ENCODE peak calls at places on chromosome 6, in five cellular contexts. E, A, G, Y and Z are unnamed samples.

GRCh38 chr6:42963855-42964605 is 3.5 kb downstream of the GNMT start:
- DNase-seq in E (peak), A (peak), G (peak), Y (no peak), Z (peak)

GRCh38 chr6:17965397-17965796 is 22.0 kb downstream of the KIF13A start:
- DNase-seq in E (peak), A (no peak), G (no peak), Y (no peak), Z (peak)

GRCh38 chr6:110527516-110527915 is 51.1 kb upstream of the SLC22A16 start:
- DNase-seq in E (no peak), A (no peak), G (no peak), Y (no peak), Z (no peak)

GRCh38 chr6:112044856-112045255 is 9.0 kb upstream of the CCN6 start:
- DNase-seq in E (peak), A (no peak), G (no peak), Y (no peak), Z (peak)

GRCh38 chr6:166862287-166862977 is 93.9 kb downstream of the RNASET2 start:
- DNase-seq in E (peak), A (peak), G (peak), Y (peak), Z (no peak)

GRCh38 chr6:15338462-15338861 is 92.6 kb downstream of the JARID2 start:
- DNase-seq in E (no peak), A (no peak), G (no peak), Y (no peak), Z (no peak)

GRCh38 chr6:77339926-77340325 is 123.4 kb downstream of the HTR1B start:
- DNase-seq in E (no peak), A (no peak), G (no peak), Y (no peak), Z (no peak)

GRCh38 chr6:46848684-46849360 is 55.6 kb downstream of the MEP1A start:
- DNase-seq in E (peak), A (peak), G (peak), Y (peak), Z (peak)

GRCh38 chr6:89976141-89977020 is 82.1 kb downstream of the GJA10 start:
- DNase-seq in E (no peak), A (no peak), G (no peak), Y (no peak), Z (peak)

GRCh38 chr6:27019651-27020552 is 227.6 kb upstream of the PRSS16 start:
- DNase-seq in E (peak), A (peak), G (peak), Y (peak), Z (peak)

GRCh38 chr6:30163918-30164654 is 740 bp downstream of the TRIM15 start:
- DNase-seq in E (no peak), A (no peak), G (no peak), Y (no peak), Z (no peak)

GRCh38 chr6:4806308-4807190 is 30.3 kb downstream of the CDYL start:
- DNase-seq in E (peak), A (no peak), G (no peak), Y (no peak), Z (peak)

GRCh38 chr6:11279213-11279780 is 46.8 kb upstream of the NEDD9 start:
- DNase-seq in E (no peak), A (no peak), G (no peak), Y (no peak), Z (peak)

GRCh38 chr6:14732845-14733757 is 512.8 kb upstream of the JARID2 start:
- DNase-seq in E (peak), A (peak), G (peak), Y (no peak), Z (peak)

GRCh38 chr6:1346556-1347186 is 34.8 kb downstream of the FOXQ1 start:
- DNase-seq in E (no peak), A (no peak), G (no peak), Y (no peak), Z (no peak)

GRCh38 chr6:32940656-32941411 is at the start of gene HLA-DMB:
- DNase-seq in E (peak), A (no peak), G (peak), Y (peak), Z (peak)

GRCh38 chr6:132961122-132961521 is 146.8 kb downstream of the RPS12 start:
- DNase-seq in E (peak), A (no peak), G (no peak), Y (no peak), Z (peak)

GRCh38 chr6:159399953-159400352 is 230.8 kb downstream of the FNDC1 start:
- DNase-seq in E (no peak), A (no peak), G (no peak), Y (no peak), Z (no peak)

GRCh38 chr6:98036344-98036743 is 753.3 kb upstream of the MMS22L start:
- DNase-seq in E (no peak), A (no peak), G (peak), Y (no peak), Z (no peak)

GRCh38 chr6:3987072-3987471 is 91.9 kb downstream of the FAM217A start:
- DNase-seq in E (peak), A (no peak), G (peak), Y (no peak), Z (peak)

GRCh38 chr6:161079566-161080262 is 88.1 kb downstream of the MAP3K4 start:
- DNase-seq in E (peak), A (no peak), G (no peak), Y (no peak), Z (no peak)

GRCh38 chr6:163779727-163780284 is 365.3 kb downstream of the QKI start:
- DNase-seq in E (no peak), A (no peak), G (no peak), Y (no peak), Z (no peak)

GRCh38 chr6:84161190-84161589 is 66.3 kb downstream of the CEP162 start:
- DNase-seq in E (no peak), A (no peak), G (no peak), Y (no peak), Z (no peak)

GRCh38 chr6:137423444-137424168 is 70.6 kb downstream of the OLIG3 start:
- DNase-seq in E (no peak), A (peak), G (peak), Y (no peak), Z (no peak)

GRCh38 chr6:33882154-33882553 is 78.4 kb upstream of the MLN start:
- DNase-seq in E (no peak), A (no peak), G (no peak), Y (no peak), Z (no peak)

GRCh38 chr6:96520851-96521115 is 823 bp upstream of the UFL1 start:
- DNase-seq in E (peak), A (no peak), G (no peak), Y (no peak), Z (no peak)

GRCh38 chr6:98847767-98848538 is 13.6 kb downstream of the POU3F2 start:
- DNase-seq in E (no peak), A (no peak), G (peak), Y (no peak), Z (no peak)

GRCh38 chr6:27206806-27207205 is 40.7 kb upstream of the PRSS16 start:
- DNase-seq in E (no peak), A (no peak), G (no peak), Y (no peak), Z (no peak)

GRCh38 chr6:160386869-160387518 is 38.8 kb downstream of the SLC22A3 start:
- DNase-seq in E (no peak), A (no peak), G (no peak), Y (no peak), Z (peak)

GRCh38 chr6:3442444-3443220 is 14.2 kb downstream of the SLC22A23 start:
- DNase-seq in E (peak), A (no peak), G (no peak), Y (no peak), Z (peak)

GRCh38 chr6:36268478-36269248 is 1.2 kb upstream of the PNPLA1 start:
- DNase-seq in E (no peak), A (no peak), G (no peak), Y (no peak), Z (peak)

GRCh38 chr6:36266913-36267644 is 2.8 kb upstream of the PNPLA1 start:
- DNase-seq in E (no peak), A (no peak), G (no peak), Y (no peak), Z (peak)

GRCh38 chr6:36265744-36266143 is 4.1 kb upstream of the PNPLA1 start:
- DNase-seq in E (no peak), A (no peak), G (no peak), Y (no peak), Z (no peak)

GRCh38 chr6:36269834-36270705 is at the start of gene PNPLA1:
- DNase-seq in E (no peak), A (no peak), G (peak), Y (no peak), Z (no peak)

DNA sequence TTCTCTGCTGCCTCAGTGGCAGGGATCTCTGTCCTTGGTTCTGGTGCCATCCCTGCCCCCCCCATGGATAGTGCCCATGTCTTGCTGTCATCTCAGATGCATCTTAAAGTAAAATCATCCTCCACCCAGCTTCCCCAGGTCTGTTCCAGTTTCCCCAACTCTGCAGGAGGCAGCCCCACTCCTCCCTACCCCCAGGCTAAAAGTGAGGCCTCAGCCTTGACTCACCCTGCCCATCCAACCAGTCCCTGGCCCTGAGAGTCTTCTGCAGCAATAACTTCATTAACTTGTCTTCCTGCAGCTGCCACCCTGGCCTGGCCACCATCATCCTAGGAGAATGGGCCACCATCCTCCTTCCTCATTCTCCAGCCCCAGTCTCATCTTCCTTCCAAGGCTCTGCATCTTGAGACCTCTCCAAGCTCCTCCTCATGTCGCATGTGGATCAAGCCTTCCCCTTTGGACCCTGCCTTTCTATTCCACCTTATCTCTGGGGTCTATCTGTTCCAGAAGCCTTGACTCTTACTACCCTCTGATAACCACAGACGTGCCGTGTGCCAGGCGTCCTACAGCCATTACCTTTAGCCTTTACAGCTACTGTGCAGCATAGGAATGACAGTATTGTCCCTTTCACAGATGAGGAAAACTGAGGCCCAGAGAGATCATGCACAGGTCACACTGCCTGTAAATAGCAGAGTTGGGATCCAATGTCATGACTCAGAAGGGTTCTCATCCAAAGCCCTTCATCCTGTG is 2.0 kb upstream of the PNPLA1 start:
- DNase-seq in E (no peak), A (no peak), G (no peak), Y (no peak), Z (peak)
- H2AK5ac ChIP-seq in E (no peak), A (no peak), G (no peak), Y (no peak), Z (no peak)

DNA sequence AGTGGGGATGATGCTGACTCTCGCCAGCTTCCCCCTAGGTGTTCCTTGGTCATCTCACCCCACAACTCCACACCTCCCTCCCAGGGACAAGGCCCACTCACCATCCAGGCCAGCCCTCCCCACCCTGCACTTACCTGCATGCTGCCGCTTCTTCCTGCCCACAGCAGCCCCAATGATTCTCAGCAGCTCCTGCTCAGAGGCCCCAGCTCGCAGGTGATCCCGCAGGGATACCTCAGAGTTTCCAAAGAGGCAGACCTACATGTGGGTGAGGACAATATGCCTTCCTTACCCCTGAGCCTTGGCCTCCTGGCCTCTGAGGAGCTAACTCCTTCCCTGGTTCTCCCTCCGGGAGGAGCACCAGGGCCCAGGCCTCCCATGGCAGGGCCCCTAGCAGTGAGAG is 24.6 kb downstream of the MOCS1 start:
- DNase-seq in E (no peak), A (no peak), G (no peak), Y (no peak), Z (no peak)
- H2BK12ac ChIP-seq in E (no peak), A (no peak), G (no peak), Y (no peak), Z (no peak)

GRCh38 chr6:134521116-134521501 is 203.2 kb upstream of the SGK1 start:
- DNase-seq in E (no peak), A (no peak), G (no peak), Y (no peak), Z (no peak)

GRCh38 chr6:134517863-134518262 is 200.0 kb upstream of the SGK1 start:
- DNase-seq in E (no peak), A (no peak), G (no peak), Y (no peak), Z (no peak)

GRCh38 chr6:134517145-134517658 is 199.3 kb upstream of the SGK1 start:
- DNase-seq in E (peak), A (no peak), G (peak), Y (no peak), Z (peak)

GRCh38 chr6:134520181-134521115 is 202.5 kb upstream of the SGK1 start:
- DNase-seq in E (peak), A (no peak), G (no peak), Y (no peak), Z (peak)

DNA sequence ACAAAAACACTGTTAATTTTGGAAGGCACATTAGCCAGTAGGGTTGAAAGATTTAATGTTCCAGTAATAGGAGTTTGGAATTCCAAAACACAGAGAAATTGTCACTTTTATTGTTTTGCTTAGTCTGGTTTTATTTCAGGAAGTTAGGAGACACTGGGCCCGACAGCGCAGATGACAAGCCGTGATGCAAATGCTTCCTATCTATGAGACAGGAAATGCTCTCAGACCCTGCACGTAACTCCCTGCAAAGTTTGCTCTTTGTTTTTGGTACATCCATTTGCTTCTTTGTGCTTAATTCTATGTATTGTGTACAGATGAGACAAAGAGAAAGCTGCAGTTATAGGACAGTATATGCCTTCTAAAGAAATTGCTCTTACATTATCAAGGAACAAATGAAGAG is 201.5 kb upstream of the SGK1 start:
- DNase-seq in E (peak), A (no peak), G (no peak), Y (no peak), Z (peak)
- H2BK120ac ChIP-seq in E (no peak), A (no peak), G (no peak), Y (no peak), Z (no peak)

GRCh38 chr6:134707342-134707982 is 242.4 kb downstream of the ALDH8A1 start:
- DNase-seq in E (peak), A (no peak), G (peak), Y (peak), Z (peak)
- H2AK5ac ChIP-seq in E (no peak), A (no peak), G (no peak), Y (no peak), Z (no peak)

GRCh38 chr6:88573971-88574370 is 389.4 kb downstream of the RNGTT start:
- DNase-seq in E (no peak), A (no peak), G (no peak), Y (peak), Z (no peak)

GRCh38 chr6:88575536-88575935 is 387.9 kb downstream of the RNGTT start:
- DNase-seq in E (no peak), A (no peak), G (no peak), Y (no peak), Z (no peak)

GRCh38 chr6:88574666-88575065 is 388.8 kb downstream of the RNGTT start:
- DNase-seq in E (no peak), A (no peak), G (no peak), Y (peak), Z (no peak)

GRCh38 chr6:88572449-88573139 is 390.8 kb downstream of the RNGTT start:
- DNase-seq in E (no peak), A (no peak), G (no peak), Y (no peak), Z (no peak)

GRCh38 chr6:88573561-88573960 is 389.9 kb downstream of the RNGTT start:
- DNase-seq in E (no peak), A (no peak), G (no peak), Y (no peak), Z (no peak)
- H2BK12ac ChIP-seq in E (no peak), A (no peak), G (no peak), Y (peak), Z (no peak)

DNA sequence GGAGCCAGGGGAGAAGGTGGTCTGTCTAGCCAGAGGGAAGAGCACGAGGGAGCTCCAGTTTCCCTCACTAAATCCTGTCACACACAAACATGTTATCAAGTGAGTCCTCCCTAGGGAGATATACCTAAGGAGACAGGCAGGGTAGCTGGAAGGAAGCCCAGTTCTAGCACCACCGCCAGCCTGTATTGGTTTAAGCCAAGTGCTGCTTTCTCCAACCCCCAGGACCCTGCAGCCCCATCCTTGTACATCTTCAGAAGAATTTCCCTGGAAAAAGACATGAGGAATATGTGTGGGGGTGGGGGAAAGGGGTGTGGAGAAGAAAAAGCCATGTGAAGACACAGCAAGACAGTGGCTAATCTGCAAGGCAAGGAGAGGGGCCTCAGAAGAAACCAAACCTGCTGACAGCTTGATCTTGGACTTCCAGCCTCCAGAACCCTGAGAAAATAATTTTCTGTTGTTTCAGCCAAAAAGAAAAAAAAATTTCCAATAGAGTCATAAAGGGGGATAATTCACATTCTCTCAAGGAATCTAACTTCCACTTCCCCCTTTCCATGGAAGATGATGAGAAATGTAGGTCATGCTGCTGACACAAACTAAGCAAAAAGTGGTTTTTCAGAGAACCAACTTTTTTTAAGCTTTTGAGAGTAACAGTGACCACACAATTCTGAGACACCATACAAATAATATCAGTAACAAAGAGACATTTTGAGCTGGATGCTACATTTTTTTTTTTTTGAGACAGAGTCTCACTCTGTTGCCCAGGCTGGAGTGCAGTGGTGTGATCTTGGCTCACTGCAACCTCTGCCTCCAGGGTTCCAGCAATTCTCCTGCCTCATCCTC is 103.2 kb upstream of the PRDM1 start:
- DNase-seq in E (no peak), A (no peak), G (no peak), Y (no peak), Z (no peak)
- H2BK120ac ChIP-seq in E (no peak), A (no peak), G (no peak), Y (no peak), Z (no peak)

GRCh38 chr6:152300517-152300916 is 336.6 kb downstream of the SYNE1 start:
- DNase-seq in E (no peak), A (no peak), G (no peak), Y (no peak), Z (no peak)
- H2AK5ac ChIP-seq in E (no peak), A (no peak), G (no peak), Y (no peak), Z (no peak)

GRCh38 chr6:123524781-123525180 is 112.0 kb downstream of the TRDN start:
- DNase-seq in E (no peak), A (no peak), G (no peak), Y (no peak), Z (no peak)

GRCh38 chr6:123529843-123530242 is 106.9 kb downstream of the TRDN start:
- DNase-seq in E (peak), A (no peak), G (no peak), Y (no peak), Z (peak)

GRCh38 chr6:123527406-123527805 is 109.3 kb downstream of the TRDN start:
- DNase-seq in E (no peak), A (no peak), G (no peak), Y (no peak), Z (no peak)

GRCh38 chr6:123529058-123529457 is 107.7 kb downstream of the TRDN start:
- DNase-seq in E (no peak), A (no peak), G (no peak), Y (no peak), Z (no peak)

DNA sequence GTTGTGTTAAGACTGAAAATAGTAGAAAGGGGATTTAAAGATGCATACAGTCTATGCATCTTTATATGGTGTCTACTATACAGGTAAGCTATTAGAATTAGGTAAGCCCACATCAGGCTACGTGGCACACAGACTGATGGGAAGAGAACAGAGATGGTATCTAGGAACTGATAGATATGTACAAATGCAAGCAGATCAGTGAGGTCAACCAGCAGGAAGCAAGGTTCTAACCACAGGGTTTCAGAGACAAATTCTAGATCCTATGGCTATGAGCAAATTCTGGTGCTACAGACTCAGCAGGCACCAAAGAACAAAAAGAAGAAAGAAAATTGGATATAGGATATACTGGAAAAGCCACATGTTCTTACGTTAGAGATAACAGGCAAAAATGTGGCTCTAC is 110.6 kb downstream of the TRDN start:
- DNase-seq in E (no peak), A (no peak), G (no peak), Y (no peak), Z (peak)
- H2BK12ac ChIP-seq in E (no peak), A (no peak), G (no peak), Y (no peak), Z (no peak)

GRCh38 chr6:100255701-100256100 is 209.0 kb downstream of the SIM1 start:
- DNase-seq in E (no peak), A (no peak), G (no peak), Y (no peak), Z (no peak)
- H2BK120ac ChIP-seq in E (no peak), A (no peak), G (no peak), Y (no peak), Z (no peak)